ENCODE peak calls at places on chromosome 11, in nine cellular contexts. P, B, S, M, G, R, I, F and Y are unnamed samples.

GRCh38 chr11:36409152-36409713 is 100.8 kb downstream of the TRAF6 start:
- DNase-seq in S (no peak), B (no peak), R (no peak), F (no peak), G (no peak), M (peak), P (no peak), I (no peak), Y (peak)

GRCh38 chr11:118911880-118912741 is 13.6 kb downstream of the BCL9L start:
- DNase-seq in F (peak), P (peak), I (peak), M (peak), G (peak), S (peak), B (no peak), R (peak), Y (no peak)

GRCh38 chr11:10701982-10702381 is 8.4 kb upstream of the IRAG1 start:
- DNase-seq in M (peak), S (no peak), F (no peak), B (no peak), I (no peak), P (peak), R (no peak), G (no peak), Y (no peak)

GRCh38 chr11:62689421-62690183 is at the start of gene LRRN4CL:
- DNase-seq in I (peak), G (peak), M (peak), S (no peak), P (no peak), B (peak), R (peak), F (no peak), Y (no peak)

GRCh38 chr11:45178890-45179663 is 32.6 kb downstream of the PRDM11 start:
- DNase-seq in B (no peak), M (peak), I (no peak), P (peak), F (no peak), S (no peak), R (no peak), G (peak), Y (peak)

GRCh38 chr11:61635787-61636186 is 44.4 kb upstream of the DAGLA start:
- DNase-seq in R (no peak), S (no peak), I (no peak), M (no peak), P (no peak), G (no peak), B (no peak), F (no peak), Y (no peak)

GRCh38 chr11:125091247-125091876 is 20.1 kb downstream of the TMEM218 start:
- DNase-seq in R (peak), P (peak), I (no peak), F (no peak), M (peak), B (no peak), G (peak), S (peak), Y (no peak)

GRCh38 chr11:122202161-122202950 is 86.3 kb upstream of the BLID start:
- DNase-seq in S (no peak), I (peak), G (no peak), B (no peak), F (no peak), M (peak), P (peak), R (no peak), Y (no peak)

GRCh38 chr11:45145083-45145420 is 1.4 kb upstream of the PRDM11 start:
- DNase-seq in I (no peak), S (no peak), M (no peak), R (no peak), G (no peak), P (no peak), B (no peak), F (no peak), Y (peak)

GRCh38 chr11:36510567-36511020 is 522 bp upstream of the TRAF6 start:
- DNase-seq in S (no peak), P (peak), B (no peak), I (no peak), F (no peak), G (no peak), R (peak), M (peak), Y (no peak)

GRCh38 chr11:61626580-61627380 is 45.9 kb upstream of the SYT7 start:
- DNase-seq in G (no peak), B (no peak), S (no peak), F (no peak), P (no peak), M (peak), R (no peak), I (no peak), Y (no peak)